ENCODE peak calls at places on chromosome 12, in nine cellular contexts. D, J, Q, X, O, N, F, P and T are unnamed samples.

GRCh38 chr12:116076399-116076798 is 201.1 kb downstream of the MED13L start:
- DNase-seq in F (no peak), X (no peak), J (no peak), N (no peak), D (no peak), O (no peak), P (no peak), Q (no peak), T (no peak)

GRCh38 chr12:76883826-76884225 is 5.0 kb upstream of the CSRP2 start:
- DNase-seq in F (no peak), D (peak; percentile 96), J (peak; percentile 48), P (no peak), N (peak; percentile 53), O (no peak), X (no peak), Q (no peak), T (no peak)

GRCh38 chr12:26496170-26496569 is 300.8 kb downstream of the SSPN start:
- DNase-seq in F (no peak), X (no peak), D (peak; percentile 32), J (no peak), Q (no peak), N (no peak), O (no peak), P (no peak), T (no peak)

GRCh38 chr12:92987362-92987761 is 58.3 kb upstream of the EEA1 start:
- DNase-seq in P (no peak), N (no peak), Q (peak; percentile 43), F (no peak), X (peak; percentile 42), J (peak; percentile 68), O (no peak), D (peak; percentile 94), T (peak; percentile 81)

GRCh38 chr12:52956987-52957386 is 8.1 kb downstream of the KRT18 start:
- DNase-seq in P (no peak), X (no peak), F (no peak), D (no peak), J (no peak), O (no peak), N (no peak), Q (no peak), T (no peak)

GRCh38 chr12:68905731-68906130 is 27.2 kb downstream of the CPM start:
- DNase-seq in X (no peak), N (no peak), F (no peak), D (no peak), Q (no peak), P (no peak), J (no peak), O (no peak), T (no peak)

GRCh38 chr12:63304844-63305243 is 153.8 kb upstream of the AVPR1A start:
- DNase-seq in X (no peak), Q (no peak), N (no peak), J (peak; percentile 13), F (no peak), P (no peak), D (no peak), O (no peak), T (no peak)

GRCh38 chr12:105705765-105706164 is 375.3 kb downstream of the C12orf75 start:
- DNase-seq in J (peak; percentile 59), N (no peak), F (no peak), P (no peak), Q (peak; percentile 29), D (peak; percentile 81), X (peak; percentile 33), O (no peak), T (peak; percentile 72)

GRCh38 chr12:19316420-19316819 is 122.9 kb upstream of the AEBP2 start:
- DNase-seq in N (no peak), J (peak; percentile 8), X (no peak), D (peak; percentile 42), O (no peak), P (no peak), Q (peak; percentile 16), F (no peak), T (no peak)

GRCh38 chr12:7113389-7113871 is 4.4 kb upstream of the C1RL start:
- DNase-seq in J (peak; percentile 54), N (no peak), F (no peak), X (no peak), O (no peak), P (no peak), Q (peak; percentile 56), D (peak; percentile 72), T (peak; percentile 84)

GRCh38 chr12:82694970-82695369 is 8.3 kb downstream of the TMTC2 start:
- DNase-seq in O (no peak), D (peak; percentile 28), J (peak; percentile 41), F (no peak), Q (no peak), N (no peak), P (no peak), X (no peak), T (no peak)

GRCh38 chr12:113359939-113360748 is 1.8 kb downstream of the PLBD2 start:
- DNase-seq in D (peak; percentile 12), Q (no peak), P (no peak), J (peak; percentile 25), X (no peak), N (no peak), O (no peak), F (no peak), T (no peak)

GRCh38 chr12:52564582-52564981 is 9.1 kb downstream of the KRT74 start:
- DNase-seq in O (no peak), F (no peak), Q (no peak), X (no peak), D (no peak), P (no peak), N (no peak), J (no peak), T (no peak)

GRCh38 chr12:98332626-98333025 is 182.8 kb upstream of the TMPO start:
- DNase-seq in N (no peak), Q (no peak), J (no peak), O (no peak), F (no peak), X (no peak), P (no peak), D (no peak), T (no peak)

GRCh38 chr12:6603095-6603567 is 4.0 kb downstream of the CHD4 start:
- DNase-seq in N (peak; percentile 82), P (peak; percentile 80), Q (peak; percentile 78), F (no peak), J (peak; percentile 58), X (no peak), O (no peak), D (peak; percentile 65), T (no peak)

GRCh38 chr12:118299791-118300460 is 72.8 kb downstream of the TAOK3 start:
- DNase-seq in N (no peak), J (no peak), P (no peak), F (no peak), Q (no peak), D (peak; percentile 34), X (no peak), O (no peak), T (no peak)

GRCh38 chr12:107610030-107610859 is 75.4 kb upstream of the PWP1 start:
- DNase-seq in J (peak; percentile 34), O (no peak), F (no peak), X (no peak), P (no peak), N (no peak), D (peak; percentile 56), Q (peak; percentile 37), T (peak; percentile 58)

GRCh38 chr12:38155526-38156496 is 160.8 kb upstream of the ALG10B start:
- DNase-seq in J (no peak), O (no peak), X (no peak), P (no peak), Q (no peak), D (no peak), N (peak; percentile 49), F (no peak), T (no peak)

GRCh38 chr12:65532162-65532561 is 253.7 kb downstream of the MSRB3 start:
- DNase-seq in Q (peak; percentile 70), X (no peak), P (no peak), J (peak; percentile 89), D (peak; percentile 36), F (no peak), N (no peak), O (no peak), T (no peak)